ENCODE peak calls at places on chromosome 13, in four cellular contexts. B is AG09319; P is endothelial cell; G is activated CD8-positive, alpha-beta T cell treated with anti-CD3 and anti-CD28 coated beads, Interleukin-2, amount 10 ng/mL, durations not matched to agents 7 days and 5 days. Q is an unnamed sample.

GRCh38 chr13:100089633-100090032 is 740 bp downstream of the PCCA start:
- DNase-seq in G (peak), P (no peak), B (no peak), Q (no peak)

GRCh38 chr13:80012281-80012680 is 328.6 kb downstream of the SPRY2 start:
- DNase-seq in G (no peak), P (no peak), B (no peak), Q (no peak)

GRCh38 chr13:20191902-20192469 is 752 bp downstream of the GJB2 start:
- DNase-seq in B (no peak), G (no peak), P (no peak), Q (no peak)

GRCh38 chr13:92487238-92487637 is 739.4 kb upstream of the GPC6 start:
- DNase-seq in G (no peak), B (no peak), P (no peak), Q (no peak)

GRCh38 chr13:112902669-112903068 is 66.3 kb upstream of the MCF2L start:
- DNase-seq in G (no peak), B (no peak), P (no peak), Q (no peak)

GRCh38 chr13:64278493-64278892 is 2862.8 kb upstream of the PCDH20 start:
- DNase-seq in P (no peak), B (no peak), G (no peak), Q (no peak)

GRCh38 chr13:52809310-52809769 is 39.1 kb downstream of the PCDH8 start:
- DNase-seq in G (peak), B (no peak), P (peak), Q (no peak)

GRCh38 chr13:21717817-21718216 is 46.9 kb downstream of the FGF9 start:
- DNase-seq in G (no peak), B (no peak), P (no peak), Q (no peak)

GRCh38 chr13:95191821-95192220 is 109.4 kb downstream of the ABCC4 start:
- DNase-seq in B (peak), P (peak), G (peak), Q (peak)

GRCh38 chr13:109785141-109785891 is 1.1 kb downstream of the IRS2 start:
- DNase-seq in P (peak), B (no peak), G (peak), Q (no peak)

GRCh38 chr13:50598338-50598737 is 245.2 kb downstream of the DLEU7 start:
- DNase-seq in P (no peak), B (no peak), G (no peak), Q (no peak)

GRCh38 chr13:60623131-60623530 is 226.1 kb downstream of the TDRD3 start:
- DNase-seq in P (no peak), G (no peak), B (no peak), Q (no peak)

GRCh38 chr13:65508338-65508737 is 1721.8 kb downstream of the PCDH9 start:
- DNase-seq in B (no peak), P (no peak), G (no peak), Q (no peak)

GRCh38 chr13:110509971-110510786 is 51.3 kb downstream of the RAB20 start:
- DNase-seq in G (no peak), B (no peak), P (no peak), Q (no peak)

GRCh38 chr13:44155422-44156293 is 218.0 kb upstream of the SERP2 start:
- DNase-seq in P (no peak), G (no peak), B (no peak), Q (no peak)

GRCh38 chr13:109704771-109705628 is 81.4 kb downstream of the IRS2 start:
- DNase-seq in G (no peak), P (no peak), B (no peak), Q (no peak)

GRCh38 chr13:30192320-30193093 is 114.8 kb downstream of the KATNAL1 start:
- DNase-seq in B (no peak), G (no peak), P (no peak), Q (no peak)

GRCh38 chr13:81987159-81987558 is 1646.2 kb upstream of the SPRY2 start:
- DNase-seq in P (no peak), G (no peak), B (no peak), Q (no peak)

GRCh38 chr13:23984541-23984940 is 87.2 kb upstream of the C1QTNF9B start:
- DNase-seq in B (no peak), P (no peak), G (no peak), Q (no peak)

GRCh38 chr13:42379241-42379640 is 107.3 kb downstream of the AKAP11 start:
- DNase-seq in B (no peak), P (no peak), G (no peak), Q (no peak)

GRCh38 chr13:109387438-109387837 is 398.9 kb downstream of the IRS2 start:
- DNase-seq in B (no peak), G (no peak), P (no peak), Q (no peak)

GRCh38 chr13:55219538-55219937 is 1921.2 kb upstream of the PRR20A start:
- DNase-seq in P (no peak), G (no peak), B (no peak), Q (no peak)

GRCh38 chr13:29105779-29106178 is 285.6 kb downstream of the MTUS2 start:
- DNase-seq in G (no peak), P (no peak), B (no peak), Q (no peak)

GRCh38 chr13:47707414-47707813 is 293.7 kb downstream of the SUCLA2 start:
- DNase-seq in B (no peak), P (no peak), G (no peak), Q (no peak)

GRCh38 chr13:43364210-43365041 is 341.0 kb downstream of the DNAJC15 start:
- DNase-seq in G (no peak), P (no peak), B (no peak), Q (no peak)

GRCh38 chr13:42894765-42895181 is 97.3 kb downstream of the EPSTI1 start:
- DNase-seq in P (no peak), B (peak), G (no peak), Q (no peak)

GRCh38 chr13:87676254-87677042 is 5.3 kb downstream of the SLITRK5 start:
- DNase-seq in G (no peak), P (peak), B (no peak), Q (no peak)

GRCh38 chr13:41614671-41615519 is 157.5 kb downstream of the RGCC start:
- DNase-seq in G (no peak), P (no peak), B (no peak), Q (no peak)

GRCh38 chr13:23868521-23868920 is 20.7 kb downstream of the MIPEP start:
- DNase-seq in P (no peak), B (no peak), G (no peak), Q (no peak)

GRCh38 chr13:104286566-104287290 is 1220.5 kb upstream of the SLC10A2 start:
- DNase-seq in G (no peak), B (no peak), P (no peak), Q (no peak)

GRCh38 chr13:52664269-52664668 is 11.6 kb downstream of the SUGT1 start:
- DNase-seq in G (no peak), B (no peak), P (no peak), Q (no peak)

Q was measured in effector CD8-positive, alpha-beta T cell.